ENCODE peak calls at places on chromosomes 6 and 20, in ten cellular contexts. D, L, A, I, Q, R, G, E, V and N are unnamed samples. For H3K36me3, the result is how much of the 10 kb centered on the place peaks cover.

GRCh38 chr6:150065083-150065482 is 3.8 kb downstream of the ULBP3 start:
- DNase-seq in R (no peak), E (no peak), D (no peak), V (no peak), I (no peak), A (no peak), G (no peak), L (no peak), Q (no peak), N (no peak)

GRCh38 chr6:145327497-145328055 is 407.7 kb downstream of the EPM2A start:
- DNase-seq in A (no peak), R (no peak), E (no peak), G (no peak), L (no peak), Q (no peak), D (no peak), I (no peak), V (no peak), N (no peak)

GRCh38 chr20:64222273-64222672 is 33.3 kb upstream of the PCMTD2 start:
- DNase-seq in G (no peak), L (no peak), Q (no peak), E (no peak), D (no peak), A (no peak), R (no peak), I (no peak), V (no peak), N (no peak)

GRCh38 chr20:31833130-31833930 is 12.1 kb downstream of the FOXS1 start:
- DNase-seq in V (peak), R (peak), L (peak), Q (peak), A (peak), E (peak), D (no peak), I (peak), G (peak), N (peak)

GRCh38 chr6:11983306-11983705 is 28.8 kb upstream of the HIVEP1 start:
- DNase-seq in A (no peak), G (no peak), R (no peak), I (no peak), Q (no peak), E (no peak), D (no peak), L (no peak), V (no peak), N (no peak)

GRCh38 chr20:52889225-52889624 is 82.9 kb upstream of the TSHZ2 start:
- DNase-seq in Q (no peak), R (no peak), I (no peak), V (peak), G (no peak), A (no peak), E (no peak), D (no peak), L (no peak), N (no peak)

GRCh38 chr6:35084041-35084491 is 57.1 kb downstream of the TCP11 start:
- DNase-seq in G (no peak), A (no peak), D (no peak), L (no peak), E (no peak), I (peak), R (no peak), Q (no peak), V (no peak), N (no peak)

GRCh38 chr6:121776054-121776453 is 340.6 kb downstream of the GJA1 start:
- DNase-seq in R (no peak), D (no peak), A (no peak), L (no peak), V (no peak), E (no peak), I (no peak), Q (no peak), G (no peak), N (no peak)

GRCh38 chr6:153312633-153313032 is 181.6 kb upstream of the RGS17 start:
- DNase-seq in V (peak), L (no peak), Q (no peak), R (peak), I (peak), E (no peak), A (no peak), G (peak), D (peak), N (peak)

GRCh38 chr6:8085053-8085511 is 17.3 kb downstream of the EEF1E1 start:
- DNase-seq in D (no peak), L (no peak), Q (no peak), R (no peak), G (peak), E (no peak), A (no peak), V (peak), I (no peak), N (no peak)

GRCh38 chr6:4645713-4646356 is 130.4 kb upstream of the CDYL start:
- DNase-seq in A (no peak), G (no peak), L (no peak), V (no peak), E (no peak), D (no peak), Q (no peak), R (no peak), I (no peak), N (no peak)

GRCh38 chr6:17865798-17866725 is 121.4 kb downstream of the KIF13A start:
- DNase-seq in V (peak), I (no peak), G (peak), R (no peak), E (peak), A (peak), L (no peak), D (peak), Q (no peak), N (no peak)

GRCh38 chr6:128124713-128125112 is 223.9 kb upstream of the THEMIS start:
- DNase-seq in L (no peak), E (no peak), V (peak), D (no peak), R (no peak), A (no peak), Q (no peak), I (no peak), G (no peak), N (peak)

GRCh38 chr6:146548898-146549374 is 5.3 kb downstream of the RAB32 start:
- DNase-seq in L (no peak), E (no peak), D (no peak), I (no peak), A (no peak), Q (no peak), G (no peak), R (no peak), V (no peak), N (no peak)

DNA sequence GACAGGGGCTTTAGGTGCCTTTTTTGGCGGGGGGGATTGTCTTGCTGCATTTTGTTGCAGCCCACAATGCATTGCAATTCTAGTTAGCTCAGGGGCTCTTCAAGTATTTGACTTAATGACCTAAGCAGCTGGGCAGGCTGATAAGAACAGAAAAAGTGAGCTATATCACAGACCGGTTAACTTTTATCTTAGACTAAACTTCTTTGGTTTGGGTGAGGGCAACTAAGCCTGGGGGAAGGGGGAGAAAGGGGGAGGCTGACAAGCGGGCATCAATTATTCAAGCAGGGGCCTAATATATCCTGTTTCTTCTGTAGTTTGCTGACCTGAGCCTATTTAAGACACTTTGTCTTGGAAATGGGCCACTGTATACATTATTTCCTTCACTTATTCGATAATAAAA is 66.0 kb upstream of the GPR6 start:
- DNase-seq in L (no peak), D (no peak), Q (no peak), E (no peak), R (no peak), G (no peak), A (no peak), V (no peak), I (no peak), N (no peak)
- H3K36me3 ChIP-seq in L (under half), D (under half), Q (under half), E (under half), R (under half), G (under half), A (under half), V (under half), I (under half), N (under half)

DNA sequence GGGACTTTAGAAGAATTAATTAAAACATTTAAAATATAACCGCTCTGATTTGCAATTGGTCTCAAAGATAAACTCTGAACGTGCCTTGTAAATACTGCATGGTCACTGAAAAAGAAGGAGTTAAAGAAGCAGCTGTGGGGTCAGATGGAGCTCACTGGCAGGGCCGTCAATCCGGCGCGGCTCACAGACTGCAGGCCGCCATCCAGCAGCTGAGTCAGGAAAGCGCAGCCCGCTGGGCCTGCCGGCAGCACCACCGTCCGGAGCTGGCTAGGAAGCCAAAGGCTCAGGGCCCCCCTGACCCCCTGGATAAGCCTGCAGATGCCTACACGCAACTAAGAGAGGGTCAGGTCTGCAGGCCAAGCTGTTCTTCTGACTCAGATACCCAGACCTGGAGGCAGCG is 54.2 kb upstream of the FRMD1 start:
- DNase-seq in V (peak), D (no peak), Q (no peak), L (no peak), G (no peak), E (no peak), I (no peak), A (peak), R (peak), N (no peak)
- H3K4me3 ChIP-seq in V (no peak), D (no peak), Q (no peak), L (no peak), G (no peak), E (peak), I (peak), A (peak), R (peak), N (no peak)

GRCh38 chr6:105373481-105373880 is 29.4 kb downstream of the PREP start:
- DNase-seq in A (no peak), V (no peak), L (no peak), E (no peak), R (no peak), I (no peak), Q (no peak), G (no peak), D (no peak), N (no peak)

GRCh38 chr6:105372862-105373182 is 30.1 kb downstream of the PREP start:
- DNase-seq in R (no peak), D (peak), I (peak), E (no peak), V (no peak), G (no peak), A (no peak), L (no peak), Q (no peak), N (no peak)

GRCh38 chr6:105369145-105369544 is 33.7 kb downstream of the PREP start:
- DNase-seq in D (no peak), G (no peak), Q (no peak), R (no peak), I (no peak), A (no peak), V (no peak), E (no peak), L (no peak), N (no peak)

GRCh38 chr6:105372142-105372861 is 30.6 kb downstream of the PREP start:
- DNase-seq in E (no peak), G (no peak), R (no peak), V (no peak), Q (no peak), I (no peak), A (no peak), D (no peak), L (no peak), N (peak)

DNA sequence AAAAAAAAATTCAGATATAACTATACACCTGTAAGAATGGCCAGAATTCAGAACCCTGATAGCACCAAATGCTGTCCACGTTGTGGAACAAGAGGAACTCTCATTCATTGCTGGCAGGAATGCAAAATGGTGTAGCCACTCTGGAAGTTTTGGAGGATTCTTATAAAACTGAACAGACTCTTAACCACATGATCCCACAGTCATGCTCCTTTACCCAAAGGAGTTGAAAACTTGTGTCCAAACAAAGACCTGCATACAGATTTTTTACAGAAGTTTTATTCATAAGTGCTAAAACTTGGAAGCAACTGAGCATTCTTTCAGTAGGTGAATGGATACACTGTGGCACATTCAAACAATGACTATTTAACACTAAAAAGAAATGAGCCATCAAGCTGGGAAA is 32.6 kb downstream of the PREP start:
- DNase-seq in L (no peak), V (no peak), R (no peak), E (no peak), Q (no peak), A (no peak), I (no peak), D (no peak), G (no peak), N (no peak)
- H3K27ac ChIP-seq in L (no peak), V (no peak), R (no peak), E (no peak), Q (no peak), A (no peak), I (no peak), D (no peak), G (no peak), N (no peak)

GRCh38 chr20:433300-433975 is 25.3 kb downstream of the RBCK1 start:
- DNase-seq in L (peak), I (no peak), D (no peak), R (no peak), E (no peak), Q (no peak), V (no peak), G (no peak), A (no peak), N (peak)
- H3K36me3 ChIP-seq in L (under half), I (half or more), D (under half), R (under half), E (under half), Q (half or more), V (under half), G (under half), A (half or more), N (under half)

DNA sequence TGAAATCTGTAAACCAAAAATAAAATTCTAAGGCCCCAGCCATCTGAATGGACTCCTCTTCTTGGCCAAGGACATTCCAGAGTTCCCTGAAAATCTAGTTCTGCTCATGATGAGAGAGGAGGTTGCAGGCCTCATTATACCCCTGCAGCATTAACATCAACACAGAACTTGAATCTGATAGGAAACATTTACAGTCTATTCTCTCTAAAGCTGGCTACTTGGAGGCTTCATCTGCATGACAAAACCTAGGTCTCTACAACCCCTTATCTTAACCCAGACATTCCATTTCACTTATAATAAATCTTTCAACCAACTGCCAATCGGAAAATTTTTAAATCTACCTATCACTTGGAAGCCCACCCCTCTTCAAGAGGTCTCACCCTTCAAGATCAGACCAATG is 15.7 kb downstream of the RTN4IP1 start:
- DNase-seq in D (no peak), A (no peak), R (no peak), V (no peak), E (no peak), I (no peak), L (no peak), G (no peak), Q (no peak), N (no peak)
- H3K4me3 ChIP-seq in D (no peak), A (no peak), R (no peak), V (no peak), E (no peak), I (no peak), L (no peak), G (no peak), Q (no peak), N (no peak)